ENCODE peak calls at places on chromosomes 2 and 18, in nine cellular contexts. One of them, this sample, is unnamed.
A peak's percentile ranks its signal among the peaks of the same experiment; 100 is the strongest.

GRCh38 chr2:28445448-28446258 is 50.2 kb upstream of the PLB1 start:
- DNase-seq in left ventricle myocardium inferior: no peak
- DNase-seq in GM13976: no peak
- DNase-seq in HCT116: peak; percentile 77
- DNase-seq in fibroblast of the aortic adventitia: peak; percentile 94
- DNase-seq in K562: no peak
- DNase-seq in RWPE1: peak; percentile 94
- DNase-seq in fibroblast of lung: peak; percentile 98
- DNase-seq in stomach: no peak
- DNase-seq in this sample: no peak

GRCh38 chr2:239013670-239013960 is 165.7 kb downstream of the TWIST2 start:
- DNase-seq in left ventricle myocardium inferior: no peak
- DNase-seq in GM13976: no peak
- DNase-seq in HCT116: no peak
- DNase-seq in fibroblast of the aortic adventitia: no peak
- DNase-seq in K562: no peak
- DNase-seq in RWPE1: no peak
- DNase-seq in fibroblast of lung: no peak
- DNase-seq in stomach: no peak
- DNase-seq in this sample: no peak

GRCh38 chr2:145753966-145754365 is 1234.0 kb upstream of the ZEB2 start:
- DNase-seq in left ventricle myocardium inferior: no peak
- DNase-seq in GM13976: no peak
- DNase-seq in HCT116: no peak
- DNase-seq in fibroblast of the aortic adventitia: no peak
- DNase-seq in K562: peak; percentile 47
- DNase-seq in RWPE1: no peak
- DNase-seq in fibroblast of lung: no peak
- DNase-seq in stomach: no peak
- DNase-seq in this sample: peak; percentile 16

GRCh38 chr2:113818382-113818951 is 62.0 kb upstream of the SLC35F5 start:
- DNase-seq in left ventricle myocardium inferior: peak; percentile 16
- DNase-seq in GM13976: no peak
- DNase-seq in HCT116: peak; percentile 83
- DNase-seq in fibroblast of the aortic adventitia: peak; percentile 100
- DNase-seq in K562: peak; percentile 51
- DNase-seq in RWPE1: peak; percentile 86
- DNase-seq in fibroblast of lung: peak; percentile 100
- DNase-seq in stomach: peak; percentile 72
- DNase-seq in this sample: peak; percentile 5

GRCh38 chr2:96407041-96407918 is 71.7 kb downstream of the NCAPH start:
- DNase-seq in left ventricle myocardium inferior: peak; percentile 41
- DNase-seq in GM13976: peak; percentile 88
- DNase-seq in HCT116: peak; percentile 72
- DNase-seq in fibroblast of the aortic adventitia: peak; percentile 86
- DNase-seq in K562: peak; percentile 73
- DNase-seq in RWPE1: peak; percentile 74
- DNase-seq in fibroblast of lung: peak; percentile 74
- DNase-seq in stomach: peak; percentile 63
- DNase-seq in this sample: peak; percentile 66

GRCh38 chr2:163731735-163732134 is 4.1 kb downstream of the FIGN start:
- DNase-seq in left ventricle myocardium inferior: no peak
- DNase-seq in GM13976: no peak
- DNase-seq in HCT116: no peak
- DNase-seq in fibroblast of the aortic adventitia: peak; percentile 54
- DNase-seq in K562: no peak
- DNase-seq in RWPE1: no peak
- DNase-seq in fibroblast of lung: peak; percentile 21
- DNase-seq in stomach: no peak
- DNase-seq in this sample: no peak

GRCh38 chr2:189002079-189002478 is 27.9 kb downstream of the COL3A1 start:
- DNase-seq in left ventricle myocardium inferior: no peak
- DNase-seq in GM13976: no peak
- DNase-seq in HCT116: peak; percentile 31
- DNase-seq in fibroblast of the aortic adventitia: peak; percentile 87
- DNase-seq in K562: no peak
- DNase-seq in RWPE1: peak; percentile 12
- DNase-seq in fibroblast of lung: peak; percentile 81
- DNase-seq in stomach: no peak
- DNase-seq in this sample: no peak

GRCh38 chr2:180776924-180777323 is 203.5 kb upstream of the UBE2E3 start:
- DNase-seq in left ventricle myocardium inferior: no peak
- DNase-seq in GM13976: no peak
- DNase-seq in HCT116: no peak
- DNase-seq in fibroblast of the aortic adventitia: peak; percentile 57
- DNase-seq in K562: no peak
- DNase-seq in RWPE1: no peak
- DNase-seq in fibroblast of lung: peak; percentile 74
- DNase-seq in stomach: no peak
- DNase-seq in this sample: no peak

GRCh38 chr18:7987284-7987976 is 420.3 kb downstream of the PTPRM start:
- DNase-seq in left ventricle myocardium inferior: no peak
- DNase-seq in GM13976: no peak
- DNase-seq in HCT116: no peak
- DNase-seq in fibroblast of the aortic adventitia: peak; percentile 74
- DNase-seq in K562: no peak
- DNase-seq in RWPE1: peak; percentile 20
- DNase-seq in fibroblast of lung: peak; percentile 85
- DNase-seq in stomach: no peak
- DNase-seq in this sample: no peak

GRCh38 chr2:25202290-25202689 is 33.9 kb upstream of the POMC start:
- DNase-seq in left ventricle myocardium inferior: no peak
- DNase-seq in GM13976: no peak
- DNase-seq in HCT116: no peak
- DNase-seq in fibroblast of the aortic adventitia: no peak
- DNase-seq in K562: no peak
- DNase-seq in RWPE1: no peak
- DNase-seq in fibroblast of lung: no peak
- DNase-seq in stomach: no peak
- DNase-seq in this sample: no peak

GRCh38 chr2:25204190-25204838 is 35.9 kb upstream of the POMC start:
- DNase-seq in left ventricle myocardium inferior: no peak
- DNase-seq in GM13976: peak; percentile 74
- DNase-seq in HCT116: no peak
- DNase-seq in fibroblast of the aortic adventitia: no peak
- DNase-seq in K562: no peak
- DNase-seq in RWPE1: no peak
- DNase-seq in fibroblast of lung: no peak
- DNase-seq in stomach: no peak
- DNase-seq in this sample: no peak

GRCh38 chr2:25198209-25198525 is 29.8 kb upstream of the POMC start:
- DNase-seq in left ventricle myocardium inferior: no peak
- DNase-seq in GM13976: no peak
- DNase-seq in HCT116: no peak
- DNase-seq in fibroblast of the aortic adventitia: no peak
- DNase-seq in K562: no peak
- DNase-seq in RWPE1: no peak
- DNase-seq in fibroblast of lung: no peak
- DNase-seq in stomach: no peak
- DNase-seq in this sample: no peak

GRCh38 chr2:25201794-25202193 is 33.4 kb upstream of the POMC start:
- DNase-seq in left ventricle myocardium inferior: no peak
- DNase-seq in GM13976: no peak
- DNase-seq in HCT116: no peak
- DNase-seq in fibroblast of the aortic adventitia: no peak
- DNase-seq in K562: no peak
- DNase-seq in RWPE1: no peak
- DNase-seq in fibroblast of lung: no peak
- DNase-seq in stomach: no peak
- DNase-seq in this sample: no peak

GRCh38 chr2:25201265-25201664 is 32.9 kb upstream of the POMC start:
- DNase-seq in left ventricle myocardium inferior: no peak
- DNase-seq in GM13976: peak; percentile 36
- DNase-seq in HCT116: peak; percentile 16
- DNase-seq in fibroblast of the aortic adventitia: no peak
- DNase-seq in K562: peak; percentile 53
- DNase-seq in RWPE1: no peak
- DNase-seq in fibroblast of lung: no peak
- DNase-seq in stomach: no peak
- DNase-seq in this sample: no peak
- TF ChIP-seq CTCF in left ventricle myocardium inferior: peak; percentile 17
- TF ChIP-seq CTCF in GM13976: no peak
- TF ChIP-seq CTCF in HCT116: peak; percentile 46
- TF ChIP-seq CTCF in fibroblast of the aortic adventitia: peak; percentile 26
- TF ChIP-seq CTCF in K562: peak; percentile 42
- TF ChIP-seq CTCF in RWPE1: no peak
- TF ChIP-seq CTCF in fibroblast of lung: peak; percentile 8
- TF ChIP-seq CTCF in stomach: no peak
- TF ChIP-seq CTCF in this sample: peak; percentile 41

DNA sequence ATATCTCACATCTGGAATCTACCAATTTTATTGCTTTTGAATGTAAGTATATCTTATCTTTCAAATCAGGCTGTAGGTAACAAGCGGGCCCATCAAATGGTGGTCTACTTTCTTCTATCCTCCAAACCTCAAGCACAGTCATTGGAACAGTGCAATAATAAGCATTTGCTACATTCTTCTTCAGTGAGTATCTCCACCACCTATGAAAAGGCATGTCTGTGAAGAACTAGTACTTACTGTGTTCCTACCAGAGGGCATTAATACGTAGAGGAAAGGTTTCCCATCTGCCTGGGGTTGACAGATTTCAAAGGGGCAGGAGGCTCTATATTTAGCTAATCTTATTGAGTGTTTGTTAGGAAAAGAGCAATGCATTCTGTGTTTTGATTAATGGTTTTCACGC is 411.1 kb downstream of the NCKAP5 start:
- DNase-seq in left ventricle myocardium inferior: no peak
- DNase-seq in GM13976: no peak
- DNase-seq in HCT116: no peak
- DNase-seq in fibroblast of the aortic adventitia: no peak
- DNase-seq in K562: no peak
- DNase-seq in RWPE1: no peak
- DNase-seq in fibroblast of lung: peak; percentile 64
- DNase-seq in stomach: no peak
- DNase-seq in this sample: no peak
- TF ChIP-seq CTCF in left ventricle myocardium inferior: no peak
- TF ChIP-seq CTCF in GM13976: no peak
- TF ChIP-seq CTCF in HCT116: no peak
- TF ChIP-seq CTCF in fibroblast of the aortic adventitia: no peak
- TF ChIP-seq CTCF in K562: no peak
- TF ChIP-seq CTCF in RWPE1: no peak
- TF ChIP-seq CTCF in fibroblast of lung: no peak
- TF ChIP-seq CTCF in stomach: no peak
- TF ChIP-seq CTCF in this sample: no peak

GRCh38 chr2:212554233-212554632 is 15.6 kb upstream of the ERBB4 start:
- DNase-seq in left ventricle myocardium inferior: no peak
- DNase-seq in GM13976: no peak
- DNase-seq in HCT116: no peak
- DNase-seq in fibroblast of the aortic adventitia: no peak
- DNase-seq in K562: no peak
- DNase-seq in RWPE1: no peak
- DNase-seq in fibroblast of lung: no peak
- DNase-seq in stomach: no peak
- DNase-seq in this sample: no peak
- TF ChIP-seq CTCF in left ventricle myocardium inferior: no peak
- TF ChIP-seq CTCF in GM13976: no peak
- TF ChIP-seq CTCF in HCT116: no peak
- TF ChIP-seq CTCF in fibroblast of the aortic adventitia: no peak
- TF ChIP-seq CTCF in K562: no peak
- TF ChIP-seq CTCF in RWPE1: no peak
- TF ChIP-seq CTCF in fibroblast of lung: no peak
- TF ChIP-seq CTCF in stomach: no peak
- TF ChIP-seq CTCF in this sample: no peak

DNA sequence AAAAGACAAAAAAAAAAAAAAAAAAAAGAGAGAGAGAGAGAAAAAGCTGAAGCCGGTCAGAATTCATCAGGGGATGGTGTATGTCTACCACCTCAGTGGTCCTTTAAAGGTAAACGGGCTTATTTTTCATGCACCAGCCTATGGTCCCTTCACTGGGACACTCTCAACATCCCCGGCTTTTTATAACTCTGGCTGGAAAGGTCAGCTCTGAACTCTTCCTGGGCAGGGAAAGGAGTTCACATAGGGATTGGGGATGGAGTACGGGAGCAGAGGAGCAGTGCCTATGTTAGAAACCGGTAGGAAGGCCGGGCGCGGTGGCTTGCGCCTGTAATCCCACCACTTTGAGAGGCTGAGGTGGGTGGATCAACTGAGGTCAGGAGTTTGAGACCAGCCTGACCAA is 10.3 kb upstream of the MALT1 start:
- DNase-seq in left ventricle myocardium inferior: no peak
- DNase-seq in GM13976: no peak
- DNase-seq in HCT116: no peak
- DNase-seq in fibroblast of the aortic adventitia: no peak
- DNase-seq in K562: no peak
- DNase-seq in RWPE1: no peak
- DNase-seq in fibroblast of lung: no peak
- DNase-seq in stomach: no peak
- DNase-seq in this sample: no peak
- TF ChIP-seq CTCF in left ventricle myocardium inferior: no peak
- TF ChIP-seq CTCF in GM13976: no peak
- TF ChIP-seq CTCF in HCT116: no peak
- TF ChIP-seq CTCF in fibroblast of the aortic adventitia: no peak
- TF ChIP-seq CTCF in K562: no peak
- TF ChIP-seq CTCF in RWPE1: no peak
- TF ChIP-seq CTCF in fibroblast of lung: no peak
- TF ChIP-seq CTCF in stomach: no peak
- TF ChIP-seq CTCF in this sample: no peak

DNA sequence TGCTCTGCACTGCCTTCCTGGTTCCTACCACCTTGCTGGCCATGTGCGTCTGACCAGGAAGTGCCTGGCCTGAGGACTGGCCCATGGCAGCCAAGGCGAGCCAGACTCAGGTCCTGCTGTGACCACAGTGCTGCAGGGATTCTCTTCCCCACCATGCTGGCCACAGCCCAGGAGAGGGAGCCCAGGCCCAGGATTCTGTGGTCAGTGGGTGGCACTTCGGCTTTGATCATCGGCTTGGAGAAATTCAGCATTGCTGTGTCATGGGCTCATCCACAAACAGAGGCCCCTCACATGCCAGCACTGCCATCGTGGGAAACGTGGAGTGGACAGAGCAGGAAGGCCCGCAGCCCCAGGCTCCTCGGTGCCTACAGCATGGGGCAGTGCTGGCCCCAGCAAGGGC is 211.6 kb downstream of the SEPTIN10 start:
- DNase-seq in left ventricle myocardium inferior: no peak
- DNase-seq in GM13976: no peak
- DNase-seq in HCT116: no peak
- DNase-seq in fibroblast of the aortic adventitia: no peak
- DNase-seq in K562: no peak
- DNase-seq in RWPE1: no peak
- DNase-seq in fibroblast of lung: peak; percentile 39
- DNase-seq in stomach: no peak
- DNase-seq in this sample: no peak
- TF ChIP-seq CTCF in left ventricle myocardium inferior: no peak
- TF ChIP-seq CTCF in GM13976: no peak
- TF ChIP-seq CTCF in HCT116: no peak
- TF ChIP-seq CTCF in fibroblast of the aortic adventitia: no peak
- TF ChIP-seq CTCF in K562: no peak
- TF ChIP-seq CTCF in RWPE1: no peak
- TF ChIP-seq CTCF in fibroblast of lung: no peak
- TF ChIP-seq CTCF in stomach: no peak
- TF ChIP-seq CTCF in this sample: no peak

GRCh38 chr2:217631091-217631490 is 371.7 kb downstream of the TNS1 start:
- DNase-seq in left ventricle myocardium inferior: no peak
- DNase-seq in GM13976: no peak
- DNase-seq in HCT116: no peak
- DNase-seq in fibroblast of the aortic adventitia: no peak
- DNase-seq in K562: no peak
- DNase-seq in RWPE1: no peak
- DNase-seq in fibroblast of lung: no peak
- DNase-seq in stomach: no peak
- DNase-seq in this sample: no peak
- TF ChIP-seq CTCF in left ventricle myocardium inferior: no peak
- TF ChIP-seq CTCF in GM13976: no peak
- TF ChIP-seq CTCF in HCT116: no peak
- TF ChIP-seq CTCF in fibroblast of the aortic adventitia: no peak
- TF ChIP-seq CTCF in K562: no peak
- TF ChIP-seq CTCF in RWPE1: no peak
- TF ChIP-seq CTCF in fibroblast of lung: no peak
- TF ChIP-seq CTCF in stomach: no peak
- TF ChIP-seq CTCF in this sample: no peak